ENCODE peak calls at places on chromosomes 12 and 14, in nine cellular contexts. W is GM12892, X is transverse colon, Y is thyroid gland, E is heart left ventricle, O is H54, F is breast epithelium, S is lower leg skin, A is HepG2. H is an unnamed sample.

GRCh38 chr14:80974338-80975078 is 19.1 kb downstream of the TSHR start:
- DNase-seq in W (no peak), A (no peak), E (no peak), F (no peak), S (no peak), X (no peak), O (no peak), Y (peak), H (no peak)

GRCh38 chr12:46303039-46303666 is 34.3 kb upstream of the SLC38A1 start:
- DNase-seq in S (no peak), X (peak), F (no peak), Y (peak), O (no peak), W (no peak), E (no peak), A (peak), H (peak)

GRCh38 chr14:80223696-80224465 is 12.6 kb upstream of the DIO2 start:
- DNase-seq in S (no peak), X (no peak), O (no peak), F (no peak), E (no peak), Y (no peak), A (no peak), W (no peak), H (no peak)

GRCh38 chr12:52582971-52583456 is 9.4 kb upstream of the KRT74 start:
- DNase-seq in A (peak), W (peak), E (no peak), O (peak), S (peak), X (peak), F (peak), Y (peak), H (peak)

GRCh38 chr14:71803539-71804260 is 128.5 kb upstream of the RGS6 start:
- DNase-seq in Y (no peak), O (no peak), S (no peak), E (no peak), W (no peak), F (no peak), A (no peak), X (no peak), H (no peak)

GRCh38 chr12:76720068-76720467 is 43.8 kb upstream of the ZDHHC17 start:
- DNase-seq in X (no peak), F (no peak), A (no peak), W (no peak), E (no peak), O (no peak), S (no peak), Y (no peak), H (no peak)

GRCh38 chr12:112916270-112916669 is 9.5 kb downstream of the OAS1 start:
- DNase-seq in E (no peak), S (no peak), O (no peak), X (peak), Y (no peak), A (no peak), W (no peak), F (peak), H (no peak)

GRCh38 chr14:32567543-32568384 is 238.7 kb downstream of the AKAP6 start:
- DNase-seq in X (no peak), E (no peak), F (no peak), O (no peak), Y (no peak), A (no peak), W (no peak), S (no peak), H (no peak)

GRCh38 chr14:24372701-24373416 is 4.9 kb downstream of the NFATC4 start:
- DNase-seq in E (peak), F (no peak), O (no peak), X (no peak), Y (no peak), S (no peak), W (no peak), A (no peak), H (no peak)

GRCh38 chr12:116547955-116548471 is 11.2 kb upstream of the MAP1LC3B2 start:
- DNase-seq in X (no peak), W (no peak), A (no peak), Y (no peak), E (no peak), F (no peak), S (no peak), O (no peak), H (no peak)

GRCh38 chr12:57456145-57456700 is 1.1 kb downstream of the INHBE start:
- DNase-seq in X (no peak), W (no peak), F (no peak), Y (peak), E (no peak), O (no peak), S (no peak), A (peak), H (peak)

GRCh38 chr12:32502693-32503510 is 103.5 kb downstream of the FGD4 start:
- DNase-seq in W (no peak), S (peak), F (no peak), Y (peak), X (no peak), O (no peak), A (no peak), E (no peak), H (no peak)

GRCh38 chr12:4244868-4245267 is 28.7 kb upstream of the CCND2 start:
- DNase-seq in F (no peak), A (no peak), W (no peak), Y (no peak), E (no peak), X (no peak), O (no peak), S (no peak), H (no peak)

GRCh38 chr14:104638927-104639450 is 34.4 kb upstream of the TMEM179 start:
- DNase-seq in S (no peak), X (no peak), F (no peak), A (no peak), Y (no peak), W (no peak), O (no peak), E (no peak), H (no peak)

GRCh38 chr14:51368721-51369163 is 128.7 kb downstream of the TMX1 start:
- DNase-seq in O (peak), X (no peak), E (no peak), W (no peak), Y (no peak), S (no peak), A (no peak), F (no peak), H (no peak)

GRCh38 chr12:752673-753400 is 458 bp downstream of the WNK1 start:
- DNase-seq in S (peak), F (no peak), X (peak), Y (peak), W (peak), A (no peak), O (no peak), E (peak), H (peak)

GRCh38 chr12:754871-755562 is 2.6 kb downstream of the WNK1 start:
- DNase-seq in F (no peak), S (no peak), E (no peak), Y (no peak), A (peak), X (no peak), O (peak), W (peak), H (peak)

GRCh38 chr12:754238-754816 is 1.9 kb downstream of the WNK1 start:
- DNase-seq in Y (no peak), X (no peak), W (no peak), S (no peak), A (no peak), E (peak), F (no peak), O (no peak), H (peak)

GRCh38 chr12:751828-752672 is at the start of gene WNK1:
- DNase-seq in Y (peak), O (peak), S (peak), F (peak), E (peak), X (peak), A (peak), W (peak), H (peak)

GRCh38 chr12:753401-754237 is 1.2 kb downstream of the WNK1 start:
- DNase-seq in W (peak), Y (peak), O (no peak), F (peak), A (no peak), E (peak), S (peak), X (peak), H (peak)
- TF ChIP-seq POLR2A in W (no peak), Y (no peak), O (peak), F (no peak), A (no peak), E (no peak), S (no peak), X (peak), H (peak)

GRCh38 chr12:108321688-108322087 is 17.4 kb downstream of the CMKLR1 start:
- DNase-seq in S (no peak), W (no peak), E (no peak), F (no peak), Y (no peak), X (no peak), A (no peak), O (no peak), H (no peak)

GRCh38 chr12:108319277-108320234 is 19.6 kb downstream of the CMKLR1 start:
- DNase-seq in F (no peak), S (no peak), A (no peak), X (no peak), O (no peak), E (no peak), W (no peak), Y (no peak), H (no peak)

GRCh38 chr12:108318472-108319275 is 20.4 kb downstream of the CMKLR1 start:
- DNase-seq in F (no peak), E (no peak), O (no peak), W (no peak), A (no peak), X (no peak), S (no peak), Y (no peak), H (no peak)

GRCh38 chr12:108322998-108323397 is 16.1 kb downstream of the CMKLR1 start:
- DNase-seq in X (no peak), A (no peak), W (no peak), O (no peak), F (no peak), S (no peak), E (no peak), Y (no peak), H (no peak)

GRCh38 chr12:108320503-108321293 is 18.4 kb downstream of the CMKLR1 start:
- DNase-seq in O (no peak), Y (no peak), S (no peak), W (no peak), F (no peak), E (no peak), X (no peak), A (no peak), H (no peak)
- TF ChIP-seq POLR2A in O (no peak), Y (no peak), S (no peak), W (no peak), F (no peak), E (no peak), X (no peak), A (no peak), H (no peak)

DNA sequence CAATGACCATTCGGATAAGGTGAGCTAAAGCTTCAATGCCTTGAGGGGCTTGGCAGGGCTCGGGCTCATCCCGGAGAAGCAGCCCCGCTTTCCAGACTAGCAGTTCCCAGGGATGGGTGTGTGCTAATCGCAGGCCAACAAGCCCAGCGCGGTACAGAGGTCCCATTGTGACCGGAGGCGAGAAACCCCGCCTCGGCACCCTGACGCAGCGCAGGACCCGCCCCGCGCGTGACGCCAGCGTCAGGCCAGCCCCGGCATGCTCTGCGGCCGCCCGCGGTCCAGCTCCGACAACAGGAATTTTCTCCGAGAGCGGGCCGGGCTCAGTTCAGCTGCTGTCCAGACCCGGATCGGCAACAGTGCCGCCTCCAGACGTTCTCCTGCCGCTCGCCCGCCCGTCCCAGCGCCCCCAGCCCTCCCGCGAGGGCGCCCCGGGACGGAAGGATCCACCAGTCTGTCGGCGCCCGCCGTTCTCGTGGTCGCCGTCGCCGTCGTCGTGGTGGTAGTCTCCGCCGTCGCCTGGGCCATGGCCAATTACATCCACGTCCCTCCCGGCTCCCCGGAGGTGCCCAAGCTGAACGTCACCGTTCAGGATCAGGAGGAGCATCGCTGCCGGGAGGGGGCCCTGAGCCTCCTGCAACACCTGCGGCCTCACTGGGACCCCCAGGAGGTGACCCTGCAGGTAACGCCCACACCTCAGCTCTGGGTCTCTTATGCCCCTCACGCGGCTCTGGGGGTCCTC is at the start of gene ETNK1:
- DNase-seq in Y (peak), O (peak), E (peak), S (peak), F (peak), W (peak), X (peak), A (peak), H (peak)
- TF ChIP-seq POLR2A in Y (peak), O (peak), E (peak), S (no peak), F (peak), W (peak), X (peak), A (peak), H (peak)

GRCh38 chr12:45282411-45282810 is 66.5 kb downstream of the ANO6 start:
- DNase-seq in F (no peak), O (no peak), A (no peak), E (no peak), X (peak), S (no peak), W (no peak), Y (no peak), H (no peak)
- TF ChIP-seq POLR2A in F (no peak), O (no peak), A (no peak), E (no peak), X (no peak), S (no peak), W (no peak), Y (no peak), H (no peak)

DNA sequence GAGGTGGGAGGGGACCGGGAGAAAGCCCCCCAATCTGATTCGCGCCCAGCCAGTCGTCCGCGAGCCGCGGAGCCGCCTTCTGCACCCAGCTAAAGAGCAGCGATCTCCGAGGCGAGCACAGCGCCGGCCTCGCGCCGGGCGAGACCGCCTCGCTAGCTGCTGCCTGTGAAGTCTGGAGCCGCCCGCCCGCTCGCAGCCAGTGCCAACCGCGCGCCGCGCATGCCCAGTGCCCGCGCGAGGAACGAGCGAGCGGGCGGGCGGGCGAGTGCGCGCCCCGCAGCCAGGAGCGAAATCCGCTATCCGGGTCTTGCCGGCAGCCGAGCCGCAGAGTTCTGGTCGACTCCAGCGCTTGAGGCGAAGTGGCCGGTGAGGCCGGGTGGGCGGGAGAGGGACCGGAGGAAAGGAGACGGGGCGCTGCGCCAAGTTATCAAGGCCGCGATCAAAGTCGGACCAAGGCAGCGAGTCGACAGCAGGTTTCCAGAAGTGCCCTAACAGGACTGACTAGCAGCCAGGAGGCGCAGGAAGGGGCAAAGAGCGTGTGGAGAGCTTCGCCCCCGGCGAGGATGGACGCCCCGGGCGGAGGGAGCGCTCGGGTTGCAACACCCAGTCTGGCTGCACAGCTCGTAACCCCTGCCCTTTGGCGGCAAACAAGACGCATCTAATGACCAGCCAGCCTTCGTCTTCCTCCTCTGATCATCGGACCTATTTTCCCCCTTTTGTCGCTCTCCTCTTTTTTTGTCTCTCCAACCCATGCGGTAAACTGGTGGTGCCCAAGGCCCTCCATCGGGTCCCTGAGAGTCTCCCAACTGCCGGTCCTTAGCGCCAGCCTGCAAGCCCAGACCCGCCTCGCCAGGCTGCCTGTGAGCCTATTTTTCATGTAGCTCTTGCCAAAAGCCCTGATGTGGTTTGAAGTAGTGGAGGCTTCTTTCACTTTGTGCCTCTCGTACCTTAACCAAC is at the start of gene EPS8:
- DNase-seq in X (peak), O (peak), E (peak), A (peak), W (peak), Y (peak), S (peak), F (peak), H (peak)
- TF ChIP-seq POLR2A in X (peak), O (peak), E (peak), A (peak), W (no peak), Y (peak), S (no peak), F (peak), H (peak)

DNA sequence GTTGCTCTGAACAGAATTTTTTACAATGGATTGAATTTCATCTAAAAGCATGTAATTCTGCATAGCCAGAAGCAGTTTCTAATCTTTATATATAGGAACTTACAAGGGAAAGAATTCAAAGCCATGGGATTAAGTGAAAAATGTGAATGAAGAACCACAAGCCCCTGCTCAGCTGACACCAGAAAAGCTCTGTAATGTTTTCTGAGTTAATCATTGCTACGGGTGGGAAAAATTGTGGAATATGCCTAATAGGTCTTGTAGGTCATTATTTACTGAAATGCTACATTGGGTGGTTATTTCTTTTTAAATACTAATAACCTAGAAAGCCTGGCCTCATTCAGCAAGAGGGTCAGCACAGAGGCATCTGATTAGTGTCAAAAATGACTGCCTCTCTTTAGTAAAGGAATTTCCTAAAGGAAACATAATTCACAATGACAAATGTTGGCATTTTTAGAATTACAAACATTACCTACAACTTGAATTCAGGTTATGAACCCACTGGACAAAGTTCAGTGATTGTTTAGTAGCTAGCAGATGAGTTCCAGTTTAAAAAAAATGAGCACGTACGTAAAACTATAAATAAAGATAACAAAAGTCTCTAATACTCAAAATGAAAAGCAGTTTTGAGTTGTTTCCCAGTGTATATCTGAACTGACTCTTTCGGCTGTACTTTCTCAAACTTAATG is 75.3 kb downstream of the BMP4 start:
- DNase-seq in E (no peak), Y (no peak), A (peak), S (no peak), X (no peak), F (no peak), O (no peak), W (no peak), H (no peak)
- TF ChIP-seq POLR2A in E (no peak), Y (no peak), A (no peak), S (no peak), X (no peak), F (no peak), O (no peak), W (no peak), H (no peak)

GRCh38 chr12:119681953-119682352 is 14.0 kb downstream of the PRKAB1 start:
- DNase-seq in W (no peak), F (no peak), Y (no peak), O (no peak), E (no peak), X (no peak), A (no peak), S (no peak), H (no peak)
- TF ChIP-seq POLR2A in W (peak), F (no peak), Y (no peak), O (no peak), E (no peak), X (no peak), A (no peak), S (no peak), H (no peak)

GRCh38 chr14:94388896-94389469 is 581 bp upstream of the SERPINA1 start:
- DNase-seq in A (no peak), S (no peak), F (no peak), W (no peak), Y (no peak), O (no peak), X (no peak), E (no peak), H (no peak)

GRCh38 chr14:94389731-94390371 is 1.4 kb upstream of the SERPINA1 start:
- DNase-seq in E (no peak), W (no peak), F (no peak), A (no peak), X (no peak), O (no peak), Y (no peak), S (no peak), H (no peak)

GRCh38 chr14:94387051-94388026 is 1.1 kb downstream of the SERPINA1 start:
- DNase-seq in E (no peak), S (no peak), F (no peak), O (no peak), Y (no peak), X (no peak), W (no peak), A (no peak), H (no peak)

GRCh38 chr14:94386085-94387031 is 2.0 kb downstream of the SERPINA1 start:
- DNase-seq in Y (peak), O (no peak), X (no peak), A (no peak), W (no peak), F (no peak), S (no peak), E (no peak), H (no peak)

GRCh38 chr14:94388027-94388895 is at the start of gene SERPINA1:
- DNase-seq in A (peak), E (no peak), S (no peak), Y (peak), X (no peak), O (no peak), F (no peak), W (no peak), H (no peak)
- TF ChIP-seq POLR2A in A (peak), E (no peak), S (no peak), Y (no peak), X (no peak), O (no peak), F (no peak), W (no peak), H (no peak)

H was measured in erythroblast.